ENCODE peak calls at places on chromosomes 2 and 18, in five cellular contexts. One of them, this sample, is unnamed.

GRCh38 chr18:79940126-79940813 is 11.2 kb downstream of the SLC66A2 start:
- DNase-seq in colonic mucosa: peak; percentile 22
- DNase-seq in body of pancreas: peak; percentile 9
- DNase-seq in MCF 10A: no peak
- DNase-seq in heart right ventricle: no peak
- DNase-seq in this sample: no peak

GRCh38 chr2:111135910-111136297 is 15.2 kb downstream of the BCL2L11 start:
- DNase-seq in body of pancreas: no peak
- DNase-seq in MCF 10A: no peak
- DNase-seq in colonic mucosa: no peak
- DNase-seq in heart right ventricle: peak; percentile 26
- DNase-seq in this sample: no peak

GRCh38 chr18:26981373-26982082 is 116.0 kb upstream of the AQP4 start:
- DNase-seq in colonic mucosa: no peak
- DNase-seq in body of pancreas: no peak
- DNase-seq in MCF 10A: no peak
- DNase-seq in heart right ventricle: no peak
- DNase-seq in this sample: no peak

GRCh38 chr2:99337931-99338580 is 867 bp downstream of the EIF5B start:
- DNase-seq in heart right ventricle: no peak
- DNase-seq in colonic mucosa: no peak
- DNase-seq in body of pancreas: no peak
- DNase-seq in MCF 10A: peak; percentile 23
- DNase-seq in this sample: no peak

GRCh38 chr2:231068525-231069222 is 12.0 kb downstream of the PSMD1 start:
- DNase-seq in colonic mucosa: no peak
- DNase-seq in body of pancreas: no peak
- DNase-seq in heart right ventricle: no peak
- DNase-seq in MCF 10A: peak; percentile 30
- DNase-seq in this sample: no peak

GRCh38 chr2:190627881-190628412 is 20.9 kb upstream of the NAB1 start:
- DNase-seq in MCF 10A: no peak
- DNase-seq in colonic mucosa: peak; percentile 47
- DNase-seq in body of pancreas: peak; percentile 14
- DNase-seq in heart right ventricle: peak; percentile 59
- DNase-seq in this sample: no peak

GRCh38 chr2:154554046-154554445 is 144.4 kb upstream of the KCNJ3 start:
- DNase-seq in MCF 10A: no peak
- DNase-seq in body of pancreas: no peak
- DNase-seq in colonic mucosa: no peak
- DNase-seq in heart right ventricle: no peak
- DNase-seq in this sample: no peak

GRCh38 chr2:150596071-150596470 is 108.6 kb upstream of the RND3 start:
- DNase-seq in heart right ventricle: no peak
- DNase-seq in colonic mucosa: no peak
- DNase-seq in MCF 10A: no peak
- DNase-seq in body of pancreas: no peak
- DNase-seq in this sample: no peak

GRCh38 chr18:28594034-28594433 is 417.1 kb upstream of the CDH2 start:
- DNase-seq in body of pancreas: no peak
- DNase-seq in colonic mucosa: no peak
- DNase-seq in heart right ventricle: no peak
- DNase-seq in MCF 10A: no peak
- DNase-seq in this sample: no peak

GRCh38 chr2:41061371-41061770 is 609.5 kb upstream of the SLC8A1 start:
- DNase-seq in MCF 10A: no peak
- DNase-seq in heart right ventricle: no peak
- DNase-seq in colonic mucosa: no peak
- DNase-seq in body of pancreas: no peak
- DNase-seq in this sample: no peak

GRCh38 chr2:130728549-130729310 is at the start of gene GPR148:
- DNase-seq in MCF 10A: peak; percentile 4
- DNase-seq in colonic mucosa: no peak
- DNase-seq in body of pancreas: no peak
- DNase-seq in heart right ventricle: no peak
- DNase-seq in this sample: no peak

GRCh38 chr2:207531024-207531411 is 1.3 kb downstream of the CREB1 start:
- DNase-seq in colonic mucosa: no peak
- DNase-seq in body of pancreas: no peak
- DNase-seq in MCF 10A: peak; percentile 27
- DNase-seq in heart right ventricle: no peak
- DNase-seq in this sample: no peak

GRCh38 chr2:230908595-230909191 is 16.3 kb downstream of the GPR55 start:
- DNase-seq in body of pancreas: peak; percentile 1
- DNase-seq in colonic mucosa: peak; percentile 55
- DNase-seq in heart right ventricle: no peak
- DNase-seq in MCF 10A: peak; percentile 92
- DNase-seq in this sample: no peak

GRCh38 chr18:9539283-9539682 is 64.0 kb downstream of the RALBP1 start:
- DNase-seq in heart right ventricle: no peak
- DNase-seq in body of pancreas: no peak
- DNase-seq in MCF 10A: peak; percentile 57
- DNase-seq in colonic mucosa: no peak
- DNase-seq in this sample: no peak

GRCh38 chr18:53380063-53380639 is 844.3 kb downstream of the MBD2 start:
- DNase-seq in heart right ventricle: no peak
- DNase-seq in body of pancreas: no peak
- DNase-seq in colonic mucosa: no peak
- DNase-seq in MCF 10A: peak; percentile 50
- DNase-seq in this sample: no peak

GRCh38 chr2:70716131-70716766 is 51.8 kb downstream of the ADD2 start:
- DNase-seq in MCF 10A: no peak
- DNase-seq in heart right ventricle: no peak
- DNase-seq in colonic mucosa: no peak
- DNase-seq in body of pancreas: no peak
- DNase-seq in this sample: peak; percentile 59

GRCh38 chr2:99554238-99554637 is 64.4 kb upstream of the REV1 start:
- DNase-seq in body of pancreas: no peak
- DNase-seq in MCF 10A: no peak
- DNase-seq in heart right ventricle: no peak
- DNase-seq in colonic mucosa: no peak
- DNase-seq in this sample: no peak

GRCh38 chr2:84526562-84526961 is 10.3 kb downstream of the DNAH6 start:
- DNase-seq in MCF 10A: no peak
- DNase-seq in heart right ventricle: no peak
- DNase-seq in colonic mucosa: no peak
- DNase-seq in body of pancreas: no peak
- DNase-seq in this sample: no peak

GRCh38 chr18:48454146-48454796 is 45.1 kb upstream of the ZBTB7C start:
- DNase-seq in heart right ventricle: no peak
- DNase-seq in MCF 10A: no peak
- DNase-seq in body of pancreas: no peak
- DNase-seq in colonic mucosa: no peak
- DNase-seq in this sample: no peak

GRCh38 chr2:152097291-152098032 is 1.4 kb downstream of the CACNB4 start:
- DNase-seq in MCF 10A: peak; percentile 57
- DNase-seq in body of pancreas: peak; percentile 12
- DNase-seq in colonic mucosa: no peak
- DNase-seq in heart right ventricle: peak; percentile 4
- DNase-seq in this sample: no peak
- TF ChIP-seq CTCF in MCF 10A: no peak
- TF ChIP-seq CTCF in body of pancreas: no peak
- TF ChIP-seq CTCF in colonic mucosa: no peak
- TF ChIP-seq CTCF in heart right ventricle: no peak
- TF ChIP-seq CTCF in this sample: no peak

GRCh38 chr2:86512922-86513321 is 50.3 kb downstream of the CHMP3 start:
- DNase-seq in heart right ventricle: no peak
- DNase-seq in colonic mucosa: no peak
- DNase-seq in body of pancreas: no peak
- DNase-seq in MCF 10A: no peak
- DNase-seq in this sample: no peak

GRCh38 chr2:86510436-86510933 is 52.8 kb downstream of the CHMP3 start:
- DNase-seq in heart right ventricle: no peak
- DNase-seq in MCF 10A: no peak
- DNase-seq in colonic mucosa: no peak
- DNase-seq in body of pancreas: no peak
- DNase-seq in this sample: no peak

GRCh38 chr2:86513948-86514660 is 49.1 kb downstream of the CHMP3 start:
- DNase-seq in body of pancreas: no peak
- DNase-seq in colonic mucosa: no peak
- DNase-seq in MCF 10A: no peak
- DNase-seq in heart right ventricle: no peak
- DNase-seq in this sample: no peak

GRCh38 chr2:86507600-86507999 is 55.6 kb downstream of the CHMP3 start:
- DNase-seq in body of pancreas: no peak
- DNase-seq in MCF 10A: no peak
- DNase-seq in colonic mucosa: no peak
- DNase-seq in heart right ventricle: no peak
- DNase-seq in this sample: no peak

DNA sequence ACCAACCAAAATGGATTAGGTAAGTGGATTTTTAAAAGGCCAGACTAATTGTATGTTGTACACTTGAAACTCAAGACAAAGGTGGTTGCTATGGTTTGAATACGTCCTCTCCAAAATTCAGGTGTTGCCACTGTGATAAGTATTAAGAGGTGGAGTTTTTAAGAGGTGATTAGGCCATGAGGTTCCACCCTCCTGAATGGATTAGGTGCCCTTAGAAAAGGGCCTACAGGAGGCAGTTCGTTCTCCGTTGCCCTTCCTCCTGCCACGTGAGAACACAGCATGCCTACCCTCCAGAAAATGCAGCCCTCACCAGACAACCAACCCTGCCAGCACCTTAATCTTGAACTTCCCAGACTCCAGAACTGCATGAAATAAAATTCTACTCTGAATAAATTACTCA is 51.2 kb downstream of the CHMP3 start:
- DNase-seq in heart right ventricle: no peak
- DNase-seq in MCF 10A: no peak
- DNase-seq in body of pancreas: no peak
- DNase-seq in colonic mucosa: no peak
- DNase-seq in this sample: no peak
- TF ChIP-seq CTCF in heart right ventricle: no peak
- TF ChIP-seq CTCF in MCF 10A: no peak
- TF ChIP-seq CTCF in body of pancreas: no peak
- TF ChIP-seq CTCF in colonic mucosa: no peak
- TF ChIP-seq CTCF in this sample: no peak

GRCh38 chr2:26471278-26471677 is 6.6 kb downstream of the OTOF start:
- DNase-seq in colonic mucosa: no peak
- DNase-seq in MCF 10A: peak; percentile 16
- DNase-seq in heart right ventricle: no peak
- DNase-seq in body of pancreas: no peak
- DNase-seq in this sample: no peak
- TF ChIP-seq CTCF in colonic mucosa: no peak
- TF ChIP-seq CTCF in MCF 10A: no peak
- TF ChIP-seq CTCF in heart right ventricle: no peak
- TF ChIP-seq CTCF in body of pancreas: no peak
- TF ChIP-seq CTCF in this sample: no peak

GRCh38 chr2:20592106-20593071 is 58.5 kb downstream of the HS1BP3 start:
- DNase-seq in colonic mucosa: no peak
- DNase-seq in heart right ventricle: no peak
- DNase-seq in body of pancreas: no peak
- DNase-seq in MCF 10A: no peak
- DNase-seq in this sample: no peak
- TF ChIP-seq CTCF in colonic mucosa: no peak
- TF ChIP-seq CTCF in heart right ventricle: no peak
- TF ChIP-seq CTCF in body of pancreas: no peak
- TF ChIP-seq CTCF in MCF 10A: no peak
- TF ChIP-seq CTCF in this sample: no peak